ENCODE peak calls at places on chromosomes 12 and 14, in six cellular contexts. R is HCT116, N is K562, K is HepG2, Z is GM12878, W is H1. J is an unnamed sample.
A peak's percentile ranks its signal among the peaks of the same experiment; 100 is the strongest.

GRCh38 chr14:81396108-81396507 is 4.0 kb downstream of the STON2 start:
- DNase-seq in R (no peak), N (no peak), K (no peak), Z (no peak), W (no peak), J (no peak)

GRCh38 chr14:61355892-61356325 is 34.5 kb downstream of the PRKCH start:
- DNase-seq in R (peak; percentile 98), N (no peak), K (peak; percentile 1), Z (no peak), W (peak; percentile 54), J (no peak)

GRCh38 chr14:48936352-48936751 is 649.8 kb downstream of the RPS29 start:
- DNase-seq in R (no peak), N (no peak), K (no peak), Z (no peak), W (no peak), J (peak; percentile 0)

GRCh38 chr14:40494483-40494882 is 1062.2 kb upstream of the FBXO33 start:
- DNase-seq in R (no peak), N (no peak), K (no peak), Z (no peak), W (no peak), J (no peak)

GRCh38 chr12:93184664-93185368 is 192.9 kb upstream of the NUDT4 start:
- DNase-seq in R (no peak), N (no peak), K (no peak), Z (no peak), W (no peak), J (no peak)

GRCh38 chr12:111942557-111942956 is 70.4 kb downstream of the TMEM116 start:
- DNase-seq in R (no peak), N (no peak), K (no peak), Z (no peak), W (no peak), J (no peak)

GRCh38 chr14:72544615-72545387 is 349.1 kb downstream of the DPF3 start:
- DNase-seq in R (no peak), N (no peak), K (no peak), Z (no peak), W (peak; percentile 9), J (no peak)

GRCh38 chr12:3317481-3317815 is 173.6 kb upstream of the PRMT8 start:
- DNase-seq in R (no peak), N (no peak), K (no peak), Z (no peak), W (no peak), J (no peak)

GRCh38 chr12:57430117-57430930 is 519 bp downstream of the R3HDM2 start:
- DNase-seq in R (no peak), N (no peak), K (no peak), Z (no peak), W (no peak), J (no peak)

GRCh38 chr12:8064131-8064530 is 2.0 kb downstream of the C3AR1 start:
- DNase-seq in R (no peak), N (no peak), K (no peak), Z (no peak), W (no peak), J (no peak)

GRCh38 chr12:118922405-118922804 is 58.9 kb upstream of the SRRM4 start:
- DNase-seq in R (no peak), N (no peak), K (no peak), Z (no peak), W (no peak), J (no peak)

GRCh38 chr12:128587918-128588317 is 235.8 kb downstream of the SLC15A4 start:
- DNase-seq in R (no peak), N (no peak), K (no peak), Z (no peak), W (no peak), J (no peak)

GRCh38 chr12:104998423-104999346 is 12.6 kb downstream of the NOPCHAP1 start:
- DNase-seq in R (no peak), N (no peak), K (no peak), Z (no peak), W (no peak), J (no peak)

GRCh38 chr14:67668559-67668958 is 5.9 kb downstream of the VTI1B start:
- DNase-seq in R (no peak), N (no peak), K (no peak), Z (peak; percentile 44), W (no peak), J (no peak)

GRCh38 chr14:93019970-93020369 is 95.8 kb downstream of the ITPK1 start:
- DNase-seq in R (no peak), N (no peak), K (peak; percentile 92), Z (no peak), W (no peak), J (no peak)

GRCh38 chr12:12903642-12904609 is 12.6 kb downstream of the GPRC5A start:
- DNase-seq in R (peak; percentile 85), N (no peak), K (peak; percentile 58), Z (no peak), W (no peak), J (no peak)

GRCh38 chr12:57148469-57149308 is 1.3 kb upstream of the LRP1-AS start:
- DNase-seq in R (no peak), N (no peak), K (peak; percentile 73), Z (no peak), W (no peak), J (no peak)

GRCh38 chr12:105289114-105289904 is 41.2 kb upstream of the C12orf75 start:
- DNase-seq in R (no peak), N (no peak), K (peak; percentile 21), Z (no peak), W (no peak), J (no peak)

GRCh38 chr12:25824729-25825128 is 133.8 kb upstream of the RASSF8 start:
- DNase-seq in R (no peak), N (no peak), K (no peak), Z (no peak), W (no peak), J (no peak)

GRCh38 chr14:104871145-104871655 is 6.1 kb downstream of the CEP170B start:
- DNase-seq in R (no peak), N (no peak), K (no peak), Z (no peak), W (no peak), J (no peak)

GRCh38 chr14:96559571-96559970 is 57.4 kb downstream of the PAPOLA start:
- DNase-seq in R (no peak), N (no peak), K (no peak), Z (no peak), W (no peak), J (no peak)

GRCh38 chr12:2833810-2834209 is 1.0 kb downstream of the NRIP2 start:
- DNase-seq in R (no peak), N (no peak), K (no peak), Z (no peak), W (no peak), J (no peak)

GRCh38 chr12:123889000-123889399 is 83.6 kb downstream of the CCDC92 start:
- DNase-seq in R (no peak), N (no peak), K (no peak), Z (no peak), W (no peak), J (no peak)

GRCh38 chr12:105748806-105749600 is 389.8 kb downstream of the NUAK1 start:
- DNase-seq in R (no peak), N (no peak), K (no peak), Z (no peak), W (no peak), J (no peak)

GRCh38 chr14:22838631-22839041 is 2.3 kb downstream of the MMP14 start:
- DNase-seq in R (no peak), N (no peak), K (no peak), Z (no peak), W (no peak), J (no peak)

GRCh38 chr12:113961921-113962710 is 4.0 kb downstream of the RBM19 start:
- DNase-seq in R (no peak), N (no peak), K (peak; percentile 20), Z (peak; percentile 71), W (no peak), J (no peak)

DNA sequence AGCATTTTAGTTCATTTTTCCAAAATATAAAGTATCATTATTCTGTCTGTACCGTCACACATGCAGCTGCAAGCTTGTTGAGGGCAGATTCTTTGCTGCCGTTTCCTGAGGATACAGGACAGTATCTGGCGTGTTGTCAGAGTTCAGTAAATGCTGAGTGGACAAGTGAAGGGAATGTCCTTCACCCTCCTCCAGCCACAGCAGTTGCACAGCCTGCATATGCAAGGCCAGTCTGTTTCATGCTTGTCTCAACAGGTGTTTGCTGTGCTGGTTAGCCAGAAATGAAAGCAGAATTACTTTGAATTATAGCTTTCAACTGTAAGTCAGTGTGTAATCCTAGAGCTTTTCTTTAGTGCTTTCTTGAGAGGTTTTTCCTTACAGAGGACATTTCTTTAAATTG is 36.5 kb downstream of the TDP1 start:
- DNase-seq in R (no peak), N (no peak), K (no peak), Z (no peak), W (no peak), J (no peak)
- TF ChIP-seq YY1 in R (no peak), N (no peak), K (no peak), Z (no peak), W (no peak), J (no peak)

GRCh38 chr14:102275866-102276265 is 29.1 kb downstream of the MOK start:
- DNase-seq in R (no peak), N (no peak), K (no peak), Z (no peak), W (no peak), J (no peak)
- TF ChIP-seq SIN3A in R (no peak), N (no peak), K (no peak), Z (no peak), W (no peak), J (no peak)

GRCh38 chr14:95227279-95227860 is 70.0 kb upstream of the DICER1 start:
- DNase-seq in R (no peak), N (no peak), K (no peak), Z (no peak), W (no peak), J (peak; percentile 47)
- TF ChIP-seq YY1 in R (no peak), N (no peak), K (no peak), Z (no peak), W (no peak), J (no peak)

DNA sequence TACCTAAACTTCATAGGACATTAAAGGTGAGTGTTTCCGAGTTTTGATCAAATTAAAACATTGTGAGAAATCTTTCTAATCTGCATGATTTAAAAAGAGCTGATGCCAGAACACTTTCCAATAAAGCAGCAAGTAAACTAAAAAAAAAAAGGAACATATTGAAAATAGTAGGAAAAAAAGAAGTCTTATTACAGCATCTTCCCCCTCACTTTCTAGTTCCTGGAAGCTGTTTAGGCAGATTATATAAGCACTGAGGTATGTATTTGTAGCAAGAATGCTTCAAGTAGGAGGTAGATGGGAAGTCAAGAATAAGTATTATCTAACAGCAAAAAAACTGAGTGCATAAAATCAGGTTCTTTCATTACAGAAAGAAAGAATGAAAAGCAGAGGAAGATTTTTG is 45.8 kb downstream of the ERO1A start:
- DNase-seq in R (no peak), N (no peak), K (no peak), Z (no peak), W (no peak), J (no peak)
- TF ChIP-seq SIN3A in R (no peak), N (no peak), K (no peak), Z (no peak), W (no peak), J (no peak)

GRCh38 chr12:31234053-31234835 is 91.7 kb downstream of the SINHCAF start:
- DNase-seq in R (no peak), N (no peak), K (no peak), Z (no peak), W (no peak), J (no peak)
- TF ChIP-seq YY1 in R (no peak), N (no peak), K (no peak), Z (no peak), W (no peak), J (no peak)

J was measured in SK-N-SH.